ENCODE peak calls at places on chromosomes 11 and 22, in four cellular contexts. K is SK-N-SH, W is mammary epithelial cell, C is astrocyte. L is an unnamed sample.

GRCh38 chr11:36026315-36026968 is 82.6 kb downstream of the LDLRAD3 start:
- DNase-seq in W (no peak), K (no peak), C (no peak), L (peak; percentile 54)

GRCh38 chr11:37264060-37264459 is 666.0 kb upstream of the RAG2 start:
- DNase-seq in W (no peak), C (no peak), K (no peak), L (no peak)

GRCh38 chr11:44633641-44634040 is 68.2 kb downstream of the CD82 start:
- DNase-seq in C (no peak), K (peak; percentile 56), W (no peak), L (no peak)

GRCh38 chr11:33832676-33833075 is 58.4 kb upstream of the FBXO3 start:
- DNase-seq in C (no peak), W (no peak), K (no peak), L (no peak)

GRCh38 chr11:17471501-17471900 is 5.1 kb downstream of the ABCC8 start:
- DNase-seq in C (no peak), K (no peak), W (no peak), L (no peak)

GRCh38 chr11:9573775-9574555 is 495 bp downstream of the WEE1 start:
- DNase-seq in K (peak; percentile 66), W (no peak), C (no peak), L (no peak)

GRCh38 chr11:46381836-46382643 is 571 bp downstream of the MDK start:
- DNase-seq in C (no peak), W (no peak), K (peak; percentile 82), L (peak; percentile 63)

GRCh38 chr11:28615542-28615941 is 507.4 kb downstream of the METTL15 start:
- DNase-seq in W (no peak), K (no peak), C (no peak), L (no peak)

GRCh38 chr11:115950660-115951059 is 446.4 kb upstream of the CADM1 start:
- DNase-seq in K (no peak), C (no peak), W (no peak), L (no peak)

GRCh38 chr22:46894081-46894671 is 131.7 kb downstream of the TBC1D22A start:
- DNase-seq in K (peak; percentile 54), W (no peak), C (no peak), L (no peak)

DNA sequence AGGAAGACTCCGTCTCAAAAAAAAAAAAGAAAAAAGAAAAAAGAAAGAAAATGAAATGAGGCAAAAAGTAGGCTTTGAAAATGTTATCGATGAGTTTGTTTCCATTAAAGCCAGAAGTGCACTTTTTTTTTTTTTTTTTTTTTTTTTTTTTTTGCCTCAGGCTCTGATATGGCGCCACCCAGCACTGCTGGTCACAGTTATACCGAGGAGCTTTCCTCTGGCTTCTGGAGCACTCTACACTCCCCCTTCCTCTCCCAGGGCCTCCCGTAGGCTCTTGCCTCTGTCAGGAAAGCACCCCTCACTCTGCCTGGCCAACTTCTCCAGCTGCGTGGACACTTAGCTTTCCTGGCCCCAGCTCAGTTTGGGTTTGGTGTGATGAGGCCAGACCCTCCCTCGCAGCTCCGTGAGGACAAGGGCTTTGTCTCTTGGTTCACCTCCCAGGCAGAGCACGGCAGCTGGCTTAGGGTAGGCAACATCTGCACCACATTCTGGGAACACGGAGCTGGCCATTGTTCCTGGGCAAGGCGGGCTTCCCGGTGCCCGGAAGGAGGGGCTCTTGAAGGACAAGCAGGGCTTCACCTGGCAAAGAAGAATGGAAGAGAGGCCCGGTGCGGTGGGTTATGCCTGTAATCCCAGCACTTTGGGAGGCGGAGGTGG is 16.9 kb downstream of the FADS2 start:
- DNase-seq in W (no peak), C (no peak), K (peak; percentile 36), L (no peak)
- H2AFZ ChIP-seq in W (no peak overlapping the region), C (no peak overlapping the region), K (no peak overlapping the region), L (no peak overlapping the region)

GRCh38 chr22:43017525-43018290 is 2.8 kb upstream of the PACSIN2 start:
- DNase-seq in K (no peak), W (no peak), C (no peak), L (no peak)

GRCh38 chr22:43014876-43015676 is at the start of gene PACSIN2:
- DNase-seq in K (peak; percentile 96), C (peak; percentile 94), W (peak; percentile 98), L (peak; percentile 99)

GRCh38 chr22:43013355-43014061 is 1.4 kb downstream of the PACSIN2 start:
- DNase-seq in C (peak; percentile 30), K (no peak), W (peak; percentile 56), L (no peak)

GRCh38 chr22:43014062-43014875 is 680 bp downstream of the PACSIN2 start:
- DNase-seq in W (no peak), K (peak; percentile 54), C (no peak), L (peak; percentile 77)

DNA sequence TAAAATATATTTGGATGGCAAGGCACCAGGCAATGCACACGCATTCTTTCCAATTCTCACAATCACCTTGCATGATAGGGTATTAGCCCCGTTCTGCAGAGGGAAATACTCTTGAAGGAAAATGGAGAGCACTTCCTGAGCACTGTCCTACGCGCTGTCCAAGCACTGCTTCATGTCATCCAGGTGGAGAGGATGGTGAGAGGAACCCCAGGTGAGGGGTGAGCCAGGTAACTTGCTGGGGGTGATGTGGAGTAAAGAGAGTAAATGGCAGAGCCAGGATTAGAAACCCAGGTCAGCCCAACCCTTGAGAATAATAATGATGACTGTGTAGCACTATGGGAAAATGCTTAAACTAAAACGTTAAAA is 711 bp upstream of the PACSIN2 start:
- DNase-seq in C (no peak), K (no peak), W (no peak), L (no peak)
- H2AFZ ChIP-seq in C (peak overlapping the region; percentile 59), K (peak overlapping the region; percentile 56), W (peak overlapping the region; percentile 71), L (peak overlapping the region; percentile 78)

GRCh38 chr22:37933711-37934376 is 19.6 kb downstream of the C22orf23 start:
- DNase-seq in K (peak; percentile 95), C (peak; percentile 78), W (peak; percentile 90), L (peak; percentile 97)
- H2AFZ ChIP-seq in K (no peak overlapping the region), C (no peak overlapping the region), W (no peak overlapping the region), L (no peak overlapping the region)

GRCh38 chr11:134443246-134443645 is 31.2 kb upstream of the B3GAT1 start:
- DNase-seq in K (no peak), W (no peak), C (no peak), L (no peak)
- H2AFZ ChIP-seq in K (no peak overlapping the region), W (no peak overlapping the region), C (no peak overlapping the region), L (no peak overlapping the region)

GRCh38 chr22:32990187-32990586 is 68.0 kb downstream of the SYN3 start:
- DNase-seq in W (no peak), C (no peak), K (no peak), L (no peak)

GRCh38 chr22:32991353-32992115 is 66.6 kb downstream of the SYN3 start:
- DNase-seq in K (peak; percentile 49), W (peak; percentile 89), C (no peak), L (no peak)

GRCh38 chr22:32987081-32987631 is 71.0 kb downstream of the SYN3 start:
- DNase-seq in K (no peak), W (peak; percentile 95), C (peak; percentile 90), L (peak; percentile 77)

GRCh38 chr22:32986773-32987050 is 71.5 kb downstream of the SYN3 start:
- DNase-seq in C (no peak), W (no peak), K (no peak), L (no peak)

DNA sequence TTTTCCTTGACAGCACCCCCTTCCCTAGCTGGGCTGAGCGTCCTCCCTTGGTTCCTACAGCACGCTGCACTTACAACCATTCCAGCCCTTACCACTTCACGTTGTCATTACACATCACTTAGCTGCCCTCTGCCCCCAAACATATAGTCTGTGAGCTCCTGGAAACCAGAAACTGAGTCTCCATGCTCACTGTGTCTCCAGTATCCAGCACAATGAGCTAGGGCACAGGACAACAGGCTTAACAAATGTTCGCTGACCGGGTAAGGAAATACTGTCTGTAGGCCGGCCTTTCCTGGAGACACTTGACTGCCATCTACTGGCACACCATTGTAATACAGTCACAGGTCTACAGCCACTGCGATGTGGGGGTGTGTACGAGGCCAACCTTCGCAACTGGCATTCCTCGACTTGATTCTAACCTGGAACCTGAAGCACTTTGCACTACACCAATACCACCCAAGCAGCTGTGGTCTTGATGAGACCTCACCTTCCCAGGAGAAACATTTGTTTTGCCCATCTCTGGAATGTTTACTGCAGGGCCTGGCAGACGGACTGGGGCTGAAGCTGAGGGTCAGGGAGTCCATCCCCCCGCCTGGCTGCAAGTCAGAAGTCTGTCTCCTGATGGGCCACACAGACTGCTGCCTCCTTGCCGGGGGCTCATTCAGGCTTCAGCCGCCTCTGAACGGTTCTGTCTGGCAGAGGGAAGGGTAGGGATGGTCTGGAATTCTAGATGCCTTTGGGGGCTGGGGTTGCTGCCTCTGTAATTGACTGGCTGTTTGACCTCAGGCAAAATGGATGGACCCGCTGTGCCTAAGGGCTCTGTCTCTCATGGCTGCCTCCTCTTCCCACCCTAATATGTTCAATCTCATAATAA is 72.0 kb downstream of the SYN3 start:
- DNase-seq in C (peak; percentile 49), K (peak; percentile 77), W (peak; percentile 75), L (peak; percentile 94)
- H2AFZ ChIP-seq in C (peak overlapping the region; percentile 82), K (no peak overlapping the region), W (peak overlapping the region; percentile 78), L (no peak overlapping the region)